ENCODE peak calls at places on chromosomes 4 and X, in five cellular contexts. M, A, F, I and J are unnamed samples.

GRCh38 chrX:6614516-6614915 is 79.6 kb upstream of the VCX3A start:
- DNase-seq in M (no peak), A (no peak), F (no peak), I (no peak), J (no peak)

GRCh38 chrX:8036914-8037313 is 109.7 kb upstream of the PNPLA4 start:
- DNase-seq in M (no peak), A (no peak), F (no peak), I (no peak), J (no peak)

GRCh38 chr4:40629401-40630334 is at the start of gene RBM47:
- DNase-seq in M (peak), A (peak), F (peak), I (peak), J (no peak)

GRCh38 chr4:168514249-168514852 is 17.5 kb downstream of the PALLD start:
- DNase-seq in M (peak), A (no peak), F (no peak), I (no peak), J (no peak)

GRCh38 chr4:108527729-108528128 is 92.6 kb upstream of the RPL34 start:
- DNase-seq in M (no peak), A (no peak), F (no peak), I (no peak), J (no peak)

GRCh38 chr4:95340191-95340590 is 208.6 kb downstream of the UNC5C start:
- DNase-seq in M (no peak), A (no peak), F (no peak), I (no peak), J (no peak)

GRCh38 chrX:57952320-57952678 is 42.0 kb upstream of the ZXDA start:
- DNase-seq in M (no peak), A (no peak), F (no peak), I (no peak), J (no peak)

GRCh38 chr4:128483041-128483440 is 195.4 kb upstream of the PGRMC2 start:
- DNase-seq in M (no peak), A (no peak), F (no peak), I (no peak), J (no peak)

GRCh38 chr4:40750461-40751258 is 905 bp downstream of the NSUN7 start:
- DNase-seq in M (peak), A (no peak), F (no peak), I (no peak), J (no peak)

GRCh38 chr4:91488946-91489345 is 814.8 kb upstream of the GRID2 start:
- DNase-seq in M (no peak), A (no peak), F (no peak), I (no peak), J (no peak)

GRCh38 chrX:47098746-47099145 is 20.5 kb downstream of the RGN start:
- DNase-seq in M (no peak), A (no peak), F (no peak), I (no peak), J (no peak)

GRCh38 chr4:179325181-179325580 is 1882.9 kb upstream of the AGA start:
- DNase-seq in M (no peak), A (no peak), F (no peak), I (no peak), J (no peak)

DNA sequence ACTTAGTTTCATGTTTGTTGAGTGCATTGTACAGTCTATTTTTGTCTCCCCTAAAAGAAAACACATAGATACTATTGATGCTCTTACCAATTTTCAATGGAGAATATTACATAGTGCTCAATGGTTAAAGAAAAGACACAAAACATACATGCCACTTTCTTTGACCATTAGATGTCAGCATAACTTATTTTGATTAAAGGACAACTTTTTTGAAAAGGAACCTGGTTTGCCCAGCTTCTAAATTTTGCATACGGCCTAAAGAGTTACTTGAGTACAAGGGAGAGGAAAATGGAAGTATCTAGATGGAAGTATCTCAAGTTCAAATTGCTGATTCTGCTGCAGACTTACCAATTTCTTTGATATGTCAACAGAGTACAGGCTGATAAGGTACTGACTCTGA is 68.5 kb downstream of the METTL14 start:
- DNase-seq in M (no peak), A (no peak), F (no peak), I (no peak), J (no peak)
- H3K27ac ChIP-seq in M (peak), A (no peak), F (no peak), I (peak), J (peak)

GRCh38 chr4:101753702-101754101 is 36.8 kb upstream of the BANK1 start:
- DNase-seq in M (peak), A (no peak), F (no peak), I (no peak), J (no peak)

GRCh38 chr4:101761405-101761804 is 29.1 kb upstream of the BANK1 start:
- DNase-seq in M (no peak), A (no peak), F (no peak), I (no peak), J (no peak)

GRCh38 chr4:101762025-101762424 is 28.5 kb upstream of the BANK1 start:
- DNase-seq in M (no peak), A (no peak), F (no peak), I (no peak), J (no peak)

DNA sequence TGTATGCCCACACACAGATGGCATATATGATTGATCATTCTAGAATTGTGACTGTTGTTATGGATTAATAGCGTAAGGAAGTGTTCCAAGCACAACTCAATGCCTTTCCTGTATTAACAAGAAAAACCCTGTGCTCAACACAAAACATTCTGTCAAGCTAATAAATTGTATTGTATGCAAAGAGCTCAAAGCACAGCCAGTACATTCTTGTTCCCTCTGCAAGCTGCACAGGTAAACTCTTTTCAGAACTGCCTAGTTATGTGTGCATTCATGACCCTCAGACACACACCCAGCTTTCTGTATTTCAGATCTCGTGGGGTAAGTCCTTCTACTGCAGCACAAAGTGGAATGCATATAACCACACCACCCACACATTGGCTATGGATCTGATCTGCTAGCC is 34.3 kb upstream of the BANK1 start:
- DNase-seq in M (no peak), A (no peak), F (no peak), I (no peak), J (no peak)
- H3K27ac ChIP-seq in M (no peak), A (no peak), F (no peak), I (no peak), J (no peak)

GRCh38 chr4:176298664-176299063 is 21.1 kb upstream of the SPCS3 start:
- DNase-seq in M (no peak), A (no peak), F (no peak), I (no peak), J (no peak)

GRCh38 chr4:176303938-176304337 is 15.8 kb upstream of the SPCS3 start:
- DNase-seq in M (no peak), A (no peak), F (no peak), I (no peak), J (no peak)

GRCh38 chr4:176300565-176300964 is 19.2 kb upstream of the SPCS3 start:
- DNase-seq in M (no peak), A (no peak), F (no peak), I (no peak), J (no peak)

GRCh38 chr4:176300036-176300435 is 19.7 kb upstream of the SPCS3 start:
- DNase-seq in M (no peak), A (no peak), F (no peak), I (no peak), J (no peak)

GRCh38 chr4:176302283-176303275 is 17.2 kb upstream of the SPCS3 start:
- DNase-seq in M (peak), A (peak), F (no peak), I (peak), J (no peak)
- H3K27ac ChIP-seq in M (no peak), A (no peak), F (no peak), I (no peak), J (no peak)

GRCh38 chr4:20203508-20203907 is 48.2 kb upstream of the SLIT2 start:
- DNase-seq in M (peak), A (no peak), F (no peak), I (peak), J (no peak)
- H3K27ac ChIP-seq in M (peak), A (no peak), F (no peak), I (no peak), J (no peak)

GRCh38 chr4:138561906-138562305 is 319.8 kb upstream of the SLC7A11 start:
- DNase-seq in M (no peak), A (no peak), F (no peak), I (no peak), J (no peak)
- H3K27ac ChIP-seq in M (no peak), A (no peak), F (no peak), I (no peak), J (no peak)

GRCh38 chrX:112672788-112673560 is 6.8 kb downstream of the LHFPL1 start:
- DNase-seq in M (peak), A (no peak), F (no peak), I (no peak), J (no peak)

GRCh38 chrX:112678831-112679230 is 907 bp downstream of the LHFPL1 start:
- DNase-seq in M (no peak), A (no peak), F (no peak), I (no peak), J (no peak)

GRCh38 chrX:112677167-112677566 is 2.6 kb downstream of the LHFPL1 start:
- DNase-seq in M (peak), A (no peak), F (no peak), I (no peak), J (no peak)
- H3K27ac ChIP-seq in M (no peak), A (no peak), F (no peak), I (no peak), J (no peak)

GRCh38 chr4:19748470-19748869 is 503.2 kb upstream of the SLIT2 start:
- DNase-seq in M (peak), A (no peak), F (no peak), I (peak), J (no peak)

GRCh38 chr4:19752600-19752999 is 499.1 kb upstream of the SLIT2 start:
- DNase-seq in M (no peak), A (no peak), F (no peak), I (no peak), J (no peak)

DNA sequence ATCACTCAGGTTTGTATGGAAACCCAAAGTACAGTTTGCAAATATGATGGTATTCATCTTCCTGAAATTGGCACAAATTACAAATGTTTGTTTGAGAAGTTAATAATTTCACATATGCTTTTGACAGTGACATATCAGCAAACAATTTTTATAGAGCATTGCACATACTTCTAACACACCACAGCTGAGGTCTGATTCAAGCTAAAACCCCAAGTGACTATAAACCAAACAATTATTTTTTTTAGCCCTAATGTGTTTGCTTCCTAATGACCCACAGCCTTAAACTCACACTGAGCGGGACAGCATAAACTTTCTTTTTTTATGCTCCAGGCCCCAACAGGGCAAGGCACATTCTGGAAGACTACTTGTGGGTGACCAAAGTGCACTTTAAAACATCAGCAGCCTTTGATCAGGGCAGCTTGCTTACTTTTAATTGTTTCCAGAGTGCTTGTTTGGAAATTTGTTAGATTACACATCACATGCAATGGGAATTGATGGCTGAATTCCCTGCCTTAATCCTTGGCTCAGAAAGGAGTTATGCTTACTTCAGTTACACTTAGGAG is 502.7 kb upstream of the SLIT2 start:
- DNase-seq in M (peak), A (no peak), F (no peak), I (no peak), J (no peak)
- H3K27ac ChIP-seq in M (peak), A (no peak), F (peak), I (peak), J (no peak)

GRCh38 chr4:152992491-152992890 is 56.4 kb downstream of the FHDC1 start:
- DNase-seq in M (no peak), A (no peak), F (no peak), I (no peak), J (no peak)
- H3K27ac ChIP-seq in M (no peak), A (no peak), F (no peak), I (no peak), J (no peak)

DNA sequence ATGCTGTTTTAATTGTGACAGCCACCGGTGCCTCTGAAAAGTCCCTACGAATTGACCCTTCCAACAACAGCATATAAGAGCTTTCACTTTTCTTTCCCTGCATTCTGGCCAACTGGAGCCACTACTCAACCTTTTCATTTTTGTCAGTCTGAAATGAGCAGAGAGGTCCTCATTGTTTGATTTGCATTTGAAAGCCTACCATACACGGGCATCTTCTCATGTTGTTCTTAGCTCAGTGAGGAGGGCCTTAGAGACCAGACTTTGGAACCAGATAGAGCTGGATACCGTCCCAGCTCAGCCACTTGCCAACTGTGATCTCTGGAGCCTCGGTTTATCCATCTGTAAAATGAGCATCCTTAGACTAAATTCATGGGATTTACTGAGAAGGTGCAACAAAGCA is 16.9 kb upstream of the TMSB4X start:
- DNase-seq in M (no peak), A (no peak), F (no peak), I (no peak), J (no peak)
- H3K27ac ChIP-seq in M (no peak), A (no peak), F (peak), I (no peak), J (peak)